ENCODE peak calls at places on chromosomes 16 and 17, in five cellular contexts. A is NCI-H1436 treated with DMSO at 0.1 percent for 48 hours; L is OCI-LY7; Y is activated naive CD8-positive, alpha-beta T cell treated with anti-CD3 and anti-CD28 coated beads for 36 hours; H is hypothalamus. Q is an unnamed sample.

GRCh38 chr16:48462146-48462740 is 77.0 kb upstream of the SIAH1 start:
- DNase-seq in Y (no peak), H (no peak), L (no peak), A (no peak), Q (no peak)

GRCh38 chr17:78132767-78133178 is 2.2 kb downstream of the TMC8 start:
- DNase-seq in H (no peak), L (no peak), Y (no peak), A (no peak), Q (no peak)

GRCh38 chr17:42920922-42921321 is 20.3 kb downstream of the G6PC1 start:
- DNase-seq in H (no peak), A (peak; percentile 35), L (peak; percentile 45), Y (no peak), Q (no peak)

GRCh38 chr17:71437176-71437575 is 683.6 kb upstream of the SOX9 start:
- DNase-seq in Y (no peak), A (no peak), H (no peak), L (no peak), Q (no peak)

GRCh38 chr17:247767-248166 is 66.3 kb upstream of the DOC2B start:
- DNase-seq in H (no peak), A (no peak), Y (no peak), L (no peak), Q (no peak)

GRCh38 chr16:30805370-30806169 is 18.6 kb upstream of the ZNF629 start:
- DNase-seq in L (no peak), H (peak; percentile 87), Y (peak; percentile 56), A (no peak), Q (no peak)

GRCh38 chr17:42657824-42658588 is 1.1 kb upstream of the TUBG2 start:
- DNase-seq in H (no peak), A (no peak), Y (no peak), L (no peak), Q (no peak)

GRCh38 chr17:63831505-63831904 is 4.0 kb upstream of the FTSJ3 start:
- DNase-seq in A (no peak), H (no peak), Y (no peak), L (no peak), Q (no peak)

GRCh38 chr17:82250868-82251500 is 22.1 kb downstream of the SLC16A3 start:
- DNase-seq in Y (no peak), L (no peak), A (no peak), H (no peak), Q (no peak)

GRCh38 chr17:46788796-46789195 is 29.7 kb downstream of the WNT3 start:
- DNase-seq in H (no peak), Y (no peak), A (no peak), L (no peak), Q (no peak)

GRCh38 chr17:20706752-20707372 is 127.3 kb downstream of the CDRT15L2 start:
- DNase-seq in H (no peak), Y (no peak), L (no peak), A (no peak), Q (no peak)

GRCh38 chr16:28556914-28557320 is 3.2 kb downstream of the SGF29 start:
- DNase-seq in A (no peak), Y (no peak), L (no peak), H (no peak), Q (no peak)

GRCh38 chr17:58254803-58255202 is 16.4 kb downstream of the LPO start:
- DNase-seq in Y (no peak), H (no peak), L (no peak), A (no peak), Q (no peak)

GRCh38 chr17:49197346-49197998 is 12.9 kb downstream of the GNGT2 start:
- DNase-seq in H (no peak), Y (no peak), A (no peak), L (no peak), Q (no peak)

GRCh38 chr17:4110152-4110551 is 32.7 kb downstream of the ZZEF1 start:
- DNase-seq in Y (no peak), H (no peak), L (no peak), A (no peak), Q (no peak)

GRCh38 chr16:79772028-79772427 is 171.5 kb upstream of the MAF start:
- DNase-seq in Y (no peak), H (no peak), L (no peak), A (no peak), Q (no peak)

GRCh38 chr17:31907342-31907975 is 6.0 kb upstream of the UTP6 start:
- DNase-seq in Y (peak; percentile 13), L (no peak), H (peak; percentile 4), A (no peak), Q (peak; percentile 55)

GRCh38 chr16:46763147-46763546 is 15.0 kb upstream of the MYLK3 start:
- DNase-seq in L (no peak), Y (no peak), H (no peak), A (no peak), Q (no peak)

GRCh38 chr16:84367750-84368320 is 503 bp upstream of the ATP2C2 start:
- DNase-seq in Y (no peak), H (no peak), A (no peak), L (no peak), Q (no peak)

GRCh38 chr17:70609566-70609965 is 440.2 kb downstream of the KCNJ2 start:
- DNase-seq in H (peak; percentile 79), Y (no peak), A (no peak), L (no peak), Q (no peak)

GRCh38 chr16:86389566-86390328 is 120.6 kb upstream of the FOXF1 start:
- DNase-seq in A (no peak), Y (no peak), L (no peak), H (no peak), Q (no peak)

GRCh38 chr16:83842755-83843507 is 35.2 kb downstream of the HSBP1 start:
- DNase-seq in A (no peak), L (peak; percentile 83), Y (no peak), H (no peak), Q (no peak)

GRCh38 chr17:78432929-78433727 is 54.7 kb downstream of the PGS1 start:
- DNase-seq in H (no peak), A (no peak), L (no peak), Y (no peak), Q (no peak)

GRCh38 chr16:26963109-26963508 is 103.6 kb upstream of the C16orf82 start:
- DNase-seq in A (no peak), L (peak; percentile 17), Y (peak; percentile 6), H (no peak), Q (no peak)

GRCh38 chr17:19316756-19317358 is 45.7 kb downstream of the B9D1 start:
- DNase-seq in H (no peak), L (no peak), Y (no peak), A (no peak), Q (no peak)

GRCh38 chr16:19810817-19811731 is 73.6 kb downstream of the GPRC5B start:
- DNase-seq in Y (no peak), L (no peak), A (no peak), H (no peak), Q (no peak)

GRCh38 chr17:21358682-21359482 is 17.3 kb upstream of the KCNJ12 start:
- DNase-seq in L (no peak), H (no peak), Y (no peak), A (no peak), Q (no peak)

GRCh38 chr16:57614546-57615343 is 13.7 kb upstream of the ADGRG1 start:
- DNase-seq in H (no peak), Y (peak; percentile 76), A (no peak), L (no peak), Q (no peak)

GRCh38 chr16:4316732-4317461 is 1.0 kb downstream of the GLIS2 start:
- DNase-seq in Y (no peak), A (no peak), L (no peak), H (peak; percentile 68), Q (no peak)

Q was measured in NCI-H446 treated with DMSO at 0.1 percent for 48 hours.